ENCODE peak calls at places on chromosomes 2 and 18, in five cellular contexts. C is mesenchymal stem cell, R is trophoblast cell, H is H1, P is H9. Y is an unnamed sample.

GRCh38 chr2:172834881-172835280 is 99.2 kb downstream of the RAPGEF4 start:
- DNase-seq in H (no peak), C (no peak), R (no peak), P (no peak), Y (no peak)

GRCh38 chr2:22703286-22703925 is 681.6 kb upstream of the KLHL29 start:
- DNase-seq in H (no peak), P (no peak), C (no peak), R (no peak), Y (no peak)

GRCh38 chr2:150485871-150486538 is 1.5 kb downstream of the RND3 start:
- DNase-seq in C (peak; percentile 85), R (peak; percentile 61), H (peak; percentile 75), P (peak; percentile 62), Y (peak; percentile 48)

GRCh38 chr2:235247001-235247400 is 246.8 kb upstream of the AGAP1 start:
- DNase-seq in P (no peak), R (no peak), C (no peak), H (no peak), Y (no peak)

GRCh38 chr2:169329669-169330554 is 32.4 kb downstream of the LRP2 start:
- DNase-seq in C (no peak), H (no peak), P (no peak), R (no peak), Y (no peak)

GRCh38 chr18:48776161-48776555 is 174.6 kb downstream of the SMAD7 start:
- DNase-seq in C (no peak), R (no peak), H (no peak), P (no peak), Y (no peak)

GRCh38 chr2:98394595-98395153 is 48.4 kb downstream of the CNGA3 start:
- DNase-seq in P (no peak), C (no peak), H (no peak), R (no peak), Y (no peak)

GRCh38 chr2:99066075-99066557 is 75.4 kb upstream of the C2orf15 start:
- DNase-seq in H (no peak), P (no peak), C (peak; percentile 61), R (peak; percentile 32), Y (peak; percentile 2)

GRCh38 chr18:35076556-35076955 is 35.3 kb downstream of the MAPRE2 start:
- DNase-seq in R (no peak), P (no peak), H (no peak), C (peak; percentile 71), Y (no peak)

GRCh38 chr2:168592181-168592831 is 136.2 kb downstream of the CERS6 start:
- DNase-seq in C (no peak), P (no peak), R (no peak), H (no peak), Y (no peak)

GRCh38 chr2:43266692-43267091 is 40.3 kb upstream of the ZFP36L2 start:
- DNase-seq in P (no peak), H (no peak), R (no peak), C (no peak), Y (no peak)

GRCh38 chr2:24409700-24410556 is 49.6 kb upstream of the ITSN2 start:
- DNase-seq in R (peak; percentile 28), C (peak; percentile 77), H (no peak), P (peak; percentile 48), Y (peak; percentile 72)

GRCh38 chr2:55175254-55176093 is 56.6 kb downstream of the CLHC1 start:
- DNase-seq in P (no peak), H (no peak), R (no peak), C (peak; percentile 80), Y (no peak)

GRCh38 chr2:8999802-9000201 is 3.7 kb downstream of the MBOAT2 start:
- DNase-seq in H (no peak), C (no peak), R (no peak), P (no peak), Y (no peak)

GRCh38 chr2:160207804-160208661 is 8.0 kb upstream of the ITGB6 start:
- DNase-seq in C (peak; percentile 91), R (peak; percentile 61), P (no peak), H (no peak), Y (no peak)

GRCh38 chr2:20120569-20121416 is 69.4 kb upstream of the LAPTM4A start:
- DNase-seq in P (no peak), R (no peak), C (no peak), H (no peak), Y (no peak)

GRCh38 chr2:179695486-179695885 is 165.9 kb downstream of the ZNF385B start:
- DNase-seq in C (no peak), P (no peak), H (no peak), R (no peak), Y (no peak)

GRCh38 chr2:17300141-17300540 is 218.1 kb downstream of the RAD51AP2 start:
- DNase-seq in P (no peak), R (peak; percentile 60), C (peak; percentile 88), H (no peak), Y (no peak)

GRCh38 chr2:73053316-73054114 is 18.0 kb downstream of the SFXN5 start:
- DNase-seq in P (no peak), H (no peak), R (no peak), C (no peak), Y (no peak)

GRCh38 chr2:43000242-43001054 is 208.1 kb upstream of the HAAO start:
- DNase-seq in H (no peak), P (no peak), R (no peak), C (no peak), Y (no peak)

GRCh38 chr18:42028232-42028832 is 73.3 kb downstream of the PIK3C3 start:
- DNase-seq in R (no peak), P (no peak), C (peak; percentile 42), H (no peak), Y (no peak)

GRCh38 chr2:120743657-120744056 is 8.0 kb downstream of the GLI2 start:
- DNase-seq in C (no peak), R (no peak), P (peak; percentile 25), H (peak; percentile 39), Y (no peak)

GRCh38 chr2:181985632-181986205 is at the start of gene PPP1R1C:
- DNase-seq in P (no peak), C (no peak), H (no peak), R (no peak), Y (peak; percentile 41)

GRCh38 chr18:39494211-39494896 is 1928.8 kb upstream of the CELF4 start:
- DNase-seq in C (no peak), R (no peak), H (no peak), P (no peak), Y (no peak)

GRCh38 chr18:58218111-58218510 is 174.1 kb downstream of the NEDD4L start:
- DNase-seq in C (no peak), H (no peak), R (no peak), P (no peak), Y (no peak)

GRCh38 chr2:152584301-152584700 is 133.0 kb downstream of the PRPF40A start:
- DNase-seq in P (no peak), C (no peak), R (no peak), H (no peak), Y (no peak)

GRCh38 chr18:79400591-79401381 is 5.1 kb downstream of the NFATC1 start:
- DNase-seq in P (no peak), R (no peak), H (no peak), C (no peak), Y (no peak)

GRCh38 chr2:33158482-33159003 is 211.8 kb downstream of the LTBP1 start:
- DNase-seq in R (no peak), P (no peak), C (peak; percentile 82), H (no peak), Y (no peak)

GRCh38 chr2:241935774-241936173 is 66.2 kb downstream of the RTP5 start:
- DNase-seq in R (no peak), P (no peak), C (no peak), H (no peak), Y (no peak)

GRCh38 chr2:86223098-86223681 is 23.9 kb downstream of the MRPL35 start:
- DNase-seq in C (peak; percentile 16), H (no peak), R (no peak), P (no peak), Y (no peak)

GRCh38 chr18:78722959-78723706 is 256.5 kb upstream of the SALL3 start:
- DNase-seq in P (peak; percentile 23), H (no peak), R (no peak), C (no peak), Y (no peak)

GRCh38 chr18:6666286-6666685 is 63.2 kb upstream of the ARHGAP28 start:
- DNase-seq in R (no peak), P (no peak), C (no peak), H (no peak), Y (no peak)

GRCh38 chr2:207625014-207625755 is at the start of gene METTL21A:
- DNase-seq in R (peak; percentile 65), C (peak; percentile 87), P (peak; percentile 78), H (peak; percentile 70), Y (peak; percentile 72)

GRCh38 chr2:197078535-197078934 is 152.0 kb upstream of the PGAP1 start:
- DNase-seq in C (no peak), R (no peak), H (no peak), P (no peak), Y (no peak)

GRCh38 chr2:74566423-74567085 is 12.0 kb downstream of the DOK1 start:
- DNase-seq in R (no peak), H (no peak), C (peak; percentile 47), P (no peak), Y (no peak)

GRCh38 chr2:7703048-7703447 is 785.8 kb downstream of the RNF144A start:
- DNase-seq in C (no peak), R (no peak), H (no peak), P (peak; percentile 61), Y (no peak)
- H2BK12ac ChIP-seq in C (no peak overlapping the region), R (no peak overlapping the region), H (no peak overlapping the region), P (no peak overlapping the region), Y (no peak overlapping the region)

DNA sequence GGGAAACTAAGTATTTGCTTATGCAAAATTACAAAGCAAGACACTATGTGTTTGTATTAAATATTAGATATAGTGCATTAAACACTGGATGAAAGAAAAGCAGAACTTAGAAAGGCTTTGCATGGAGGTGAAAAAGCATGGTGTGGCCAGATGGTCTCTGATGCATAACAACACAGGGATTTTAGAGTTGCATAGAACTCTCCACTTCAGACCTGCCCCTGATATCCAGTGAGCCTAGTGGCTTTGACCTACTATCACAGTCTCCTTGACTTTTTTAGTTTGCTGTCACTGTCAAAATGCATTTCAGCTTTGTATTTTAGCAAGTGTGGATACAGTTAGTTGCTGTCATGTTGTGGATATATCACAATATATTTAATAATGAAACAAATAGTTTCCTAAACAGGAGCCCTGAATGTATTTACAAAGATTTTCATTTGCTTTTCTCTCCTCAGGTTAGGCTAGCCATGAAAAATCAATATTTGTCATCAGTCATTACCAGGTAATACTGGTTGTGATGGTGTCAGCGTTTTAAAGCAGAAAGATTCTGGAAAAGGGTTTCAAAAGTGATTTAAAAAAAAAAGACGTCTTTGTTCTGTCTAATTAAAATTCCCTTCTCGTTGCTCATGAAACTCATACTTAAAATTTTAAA is 5.2 kb downstream of the CSRNP3 start:
- DNase-seq in P (no peak), H (no peak), R (no peak), C (no peak), Y (no peak)
- H2BK12ac ChIP-seq in P (no peak overlapping the region), H (no peak overlapping the region), R (no peak overlapping the region), C (no peak overlapping the region), Y (no peak overlapping the region)

GRCh38 chr2:219642465-219643083 is 15.1 kb downstream of the SLC4A3 start:
- DNase-seq in P (peak; percentile 98), R (peak; percentile 96), H (peak; percentile 96), C (peak; percentile 95), Y (peak; percentile 90)
- H2BK12ac ChIP-seq in P (no peak overlapping the region), R (peak overlapping the region; percentile 87), H (no peak overlapping the region), C (no peak overlapping the region), Y (no peak overlapping the region)

DNA sequence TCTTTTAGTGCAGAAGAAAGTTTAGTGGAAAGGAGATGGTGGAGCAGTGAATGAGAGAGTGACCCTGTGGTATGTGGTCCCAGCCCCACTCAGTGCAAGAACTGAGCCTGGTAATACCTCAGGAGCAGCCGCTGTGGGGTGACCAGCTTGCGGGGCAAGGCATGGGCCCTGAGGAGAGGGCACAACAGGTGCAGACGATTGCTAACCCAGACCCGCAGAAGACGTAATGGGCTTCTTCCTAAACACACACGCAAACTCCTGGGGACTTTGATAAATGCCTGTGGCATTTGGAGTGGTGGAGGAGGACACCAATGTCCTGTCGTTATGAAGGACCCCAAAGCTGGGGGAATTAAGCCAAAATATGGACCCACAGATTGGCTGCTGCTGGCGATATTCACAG is 78.7 kb downstream of the GFPT1 start:
- DNase-seq in R (no peak), P (no peak), C (no peak), H (no peak), Y (no peak)
- H2BK12ac ChIP-seq in R (no peak overlapping the region), P (no peak overlapping the region), C (peak overlapping the region; percentile 23), H (peak overlapping the region; percentile 17), Y (no peak overlapping the region)

Y was measured in neuronal stem cell.